ENCODE peak calls at places on chromosomes 7 and 10, in four cellular contexts. One of them, this sample, is unnamed.
A peak's percentile ranks its signal among the peaks of the same experiment; 100 is the strongest.

GRCh38 chr10:119543814-119544642 is 1.5 kb upstream of the RGS10 start:
- DNase-seq in NCI-H2029: no peak
- DNase-seq in effector memory CD4-positive, alpha-beta T cell: no peak
- DNase-seq in left kidney: peak; percentile 79
- DNase-seq in this sample: no peak

GRCh38 chr7:125651823-125652528 is 722.4 kb upstream of the POT1 start:
- DNase-seq in effector memory CD4-positive, alpha-beta T cell: no peak
- DNase-seq in left kidney: no peak
- DNase-seq in NCI-H2029: no peak
- DNase-seq in this sample: no peak

GRCh38 chr7:158161194-158161593 is 426.4 kb downstream of the PTPRN2 start:
- DNase-seq in left kidney: no peak
- DNase-seq in effector memory CD4-positive, alpha-beta T cell: no peak
- DNase-seq in NCI-H2029: no peak
- DNase-seq in this sample: no peak

GRCh38 chr10:77639756-77640155 is 2.1 kb upstream of the KCNMA1 start:
- DNase-seq in left kidney: no peak
- DNase-seq in NCI-H2029: no peak
- DNase-seq in effector memory CD4-positive, alpha-beta T cell: no peak
- DNase-seq in this sample: no peak

GRCh38 chr7:147564771-147565476 is 1025.6 kb upstream of the C7orf33 start:
- DNase-seq in effector memory CD4-positive, alpha-beta T cell: no peak
- DNase-seq in NCI-H2029: no peak
- DNase-seq in left kidney: no peak
- DNase-seq in this sample: no peak

GRCh38 chr10:70324341-70324861 is 40.6 kb upstream of the NPFFR1 start:
- DNase-seq in effector memory CD4-positive, alpha-beta T cell: no peak
- DNase-seq in left kidney: peak; percentile 89
- DNase-seq in NCI-H2029: no peak
- DNase-seq in this sample: no peak

GRCh38 chr10:89516149-89516832 is 19.1 kb downstream of the SLC16A12 start:
- DNase-seq in effector memory CD4-positive, alpha-beta T cell: no peak
- DNase-seq in NCI-H2029: no peak
- DNase-seq in left kidney: peak; percentile 58
- DNase-seq in this sample: no peak

GRCh38 chr10:6052247-6053221 is 9.6 kb downstream of the IL2RA start:
- DNase-seq in effector memory CD4-positive, alpha-beta T cell: peak; percentile 75
- DNase-seq in NCI-H2029: no peak
- DNase-seq in left kidney: no peak
- DNase-seq in this sample: no peak

GRCh38 chr7:158406817-158407216 is 180.8 kb downstream of the PTPRN2 start:
- DNase-seq in left kidney: no peak
- DNase-seq in effector memory CD4-positive, alpha-beta T cell: no peak
- DNase-seq in NCI-H2029: no peak
- DNase-seq in this sample: no peak

GRCh38 chr7:111694376-111694775 is 132.1 kb upstream of the IMMP2L start:
- DNase-seq in effector memory CD4-positive, alpha-beta T cell: no peak
- DNase-seq in NCI-H2029: no peak
- DNase-seq in left kidney: no peak
- DNase-seq in this sample: no peak

GRCh38 chr10:63268139-63268797 is 135.1 kb downstream of the NRBF2 start:
- DNase-seq in left kidney: peak; percentile 84
- DNase-seq in effector memory CD4-positive, alpha-beta T cell: no peak
- DNase-seq in NCI-H2029: peak; percentile 0
- DNase-seq in this sample: no peak

GRCh38 chr7:92794846-92795245 is 41.5 kb downstream of the CDK6 start:
- DNase-seq in left kidney: no peak
- DNase-seq in effector memory CD4-positive, alpha-beta T cell: no peak
- DNase-seq in NCI-H2029: no peak
- DNase-seq in this sample: no peak

GRCh38 chr7:74219416-74219815 is 9.6 kb downstream of the LAT2 start:
- DNase-seq in effector memory CD4-positive, alpha-beta T cell: no peak
- DNase-seq in left kidney: no peak
- DNase-seq in NCI-H2029: no peak
- DNase-seq in this sample: no peak

GRCh38 chr7:38244516-38244915 is 28.9 kb downstream of the TARP start:
- DNase-seq in NCI-H2029: no peak
- DNase-seq in effector memory CD4-positive, alpha-beta T cell: no peak
- DNase-seq in left kidney: peak; percentile 41
- DNase-seq in this sample: no peak

GRCh38 chr10:22230331-22230833 is 12.6 kb upstream of the EBLN1 start:
- DNase-seq in NCI-H2029: no peak
- DNase-seq in effector memory CD4-positive, alpha-beta T cell: peak; percentile 15
- DNase-seq in left kidney: peak; percentile 94
- DNase-seq in this sample: peak; percentile 65

GRCh38 chr10:13439771-13440708 is 88.8 kb downstream of the BEND7 start:
- DNase-seq in effector memory CD4-positive, alpha-beta T cell: peak; percentile 30
- DNase-seq in NCI-H2029: peak; percentile 14
- DNase-seq in left kidney: peak; percentile 82
- DNase-seq in this sample: peak; percentile 26

GRCh38 chr7:141397236-141398163 is 153.7 kb upstream of the AGK start:
- DNase-seq in effector memory CD4-positive, alpha-beta T cell: no peak
- DNase-seq in left kidney: no peak
- DNase-seq in NCI-H2029: no peak
- DNase-seq in this sample: no peak

GRCh38 chr7:155527664-155528063 is 18.7 kb downstream of the CNPY1 start:
- DNase-seq in NCI-H2029: no peak
- DNase-seq in effector memory CD4-positive, alpha-beta T cell: no peak
- DNase-seq in left kidney: no peak
- DNase-seq in this sample: no peak

GRCh38 chr7:101557421-101557820 is 71.7 kb downstream of the MYL10 start:
- DNase-seq in left kidney: no peak
- DNase-seq in effector memory CD4-positive, alpha-beta T cell: no peak
- DNase-seq in NCI-H2029: no peak
- DNase-seq in this sample: no peak

GRCh38 chr10:121860810-121861209 is 67.0 kb downstream of the ATE1 start:
- DNase-seq in NCI-H2029: no peak
- DNase-seq in effector memory CD4-positive, alpha-beta T cell: no peak
- DNase-seq in left kidney: peak; percentile 50
- DNase-seq in this sample: peak; percentile 20

GRCh38 chr10:82538272-82538671 is 663.3 kb downstream of the NRG3 start:
- DNase-seq in effector memory CD4-positive, alpha-beta T cell: no peak
- DNase-seq in NCI-H2029: no peak
- DNase-seq in left kidney: no peak
- DNase-seq in this sample: no peak

GRCh38 chr7:158356454-158356853 is 231.2 kb downstream of the PTPRN2 start:
- DNase-seq in effector memory CD4-positive, alpha-beta T cell: no peak
- DNase-seq in left kidney: no peak
- DNase-seq in NCI-H2029: no peak
- DNase-seq in this sample: no peak

GRCh38 chr10:19874791-19875190 is 58.6 kb downstream of the PLXDC2 start:
- DNase-seq in effector memory CD4-positive, alpha-beta T cell: no peak
- DNase-seq in left kidney: no peak
- DNase-seq in NCI-H2029: no peak
- DNase-seq in this sample: no peak

GRCh38 chr10:71604324-71605018 is 115.1 kb downstream of the C10orf105 start:
- DNase-seq in NCI-H2029: peak; percentile 12
- DNase-seq in left kidney: no peak
- DNase-seq in effector memory CD4-positive, alpha-beta T cell: no peak
- DNase-seq in this sample: no peak

GRCh38 chr7:33904680-33905388 is 505 bp upstream of the BMPER start:
- DNase-seq in left kidney: peak; percentile 92
- DNase-seq in effector memory CD4-positive, alpha-beta T cell: no peak
- DNase-seq in NCI-H2029: no peak
- DNase-seq in this sample: no peak

GRCh38 chr7:16083931-16084330 is 337.4 kb downstream of the CRPPA start:
- DNase-seq in left kidney: peak; percentile 28
- DNase-seq in effector memory CD4-positive, alpha-beta T cell: no peak
- DNase-seq in NCI-H2029: no peak
- DNase-seq in this sample: no peak

GRCh38 chr10:69068549-69068948 is 19.4 kb upstream of the SRGN start:
- DNase-seq in NCI-H2029: no peak
- DNase-seq in effector memory CD4-positive, alpha-beta T cell: no peak
- DNase-seq in left kidney: no peak
- DNase-seq in this sample: no peak

GRCh38 chr10:26855186-26855585 is 5.6 kb downstream of the ABI1 start:
- DNase-seq in left kidney: no peak
- DNase-seq in effector memory CD4-positive, alpha-beta T cell: no peak
- DNase-seq in NCI-H2029: no peak
- DNase-seq in this sample: no peak

GRCh38 chr7:130560972-130561371 is 69.1 kb downstream of the MEST start:
- DNase-seq in effector memory CD4-positive, alpha-beta T cell: no peak
- DNase-seq in NCI-H2029: no peak
- DNase-seq in left kidney: no peak
- DNase-seq in this sample: peak; percentile 73

GRCh38 chr7:128699895-128700294 is 27.8 kb downstream of the GARIN1A start:
- DNase-seq in left kidney: no peak
- DNase-seq in NCI-H2029: no peak
- DNase-seq in effector memory CD4-positive, alpha-beta T cell: no peak
- DNase-seq in this sample: no peak

GRCh38 chr10:51314079-51314835 is 240.0 kb downstream of the PRKG1 start:
- DNase-seq in effector memory CD4-positive, alpha-beta T cell: no peak
- DNase-seq in NCI-H2029: no peak
- DNase-seq in left kidney: peak; percentile 26
- DNase-seq in this sample: no peak

GRCh38 chr10:62651341-62651740 is 153.2 kb upstream of the ADO start:
- DNase-seq in left kidney: no peak
- DNase-seq in NCI-H2029: no peak
- DNase-seq in effector memory CD4-positive, alpha-beta T cell: no peak
- DNase-seq in this sample: no peak

This sample was measured in NCI-H748 treated with DMSO at 0.1 percent for 48 hours.